ENCODE peak calls at places on chromosomes 7 and 10, in five cellular contexts. E is astrocyte of the spinal cord, C is fibroblast of pulmonary artery, I is SJSA1, Q is ascending aorta. A is an unnamed sample.

GRCh38 chr7:6655636-6656385 is 18.7 kb downstream of the ZNF316 start:
- DNase-seq in I (no peak), C (no peak), E (no peak), Q (no peak), A (no peak)

GRCh38 chr7:761631-762030 is 34.5 kb upstream of the PRKAR1B start:
- DNase-seq in I (no peak), Q (no peak), C (no peak), E (no peak), A (no peak)

GRCh38 chr7:95906871-95907270 is 134.5 kb downstream of the DYNC1I1 start:
- DNase-seq in C (no peak), I (no peak), Q (no peak), E (no peak), A (no peak)

GRCh38 chr7:151792011-151792410 is 84.9 kb downstream of the PRKAG2 start:
- DNase-seq in C (no peak), E (no peak), Q (no peak), I (no peak), A (no peak)

GRCh38 chr10:6917125-6917524 is 337.0 kb upstream of the PRKCQ start:
- DNase-seq in I (no peak), C (no peak), Q (no peak), E (no peak), A (no peak)

GRCh38 chr7:78280276-78280675 is 481.7 kb downstream of the PHTF2 start:
- DNase-seq in I (no peak), E (no peak), Q (no peak), C (no peak), A (no peak)

GRCh38 chr10:8726666-8727065 is 672.2 kb downstream of the GATA3 start:
- DNase-seq in I (no peak), Q (no peak), C (no peak), E (no peak), A (no peak)

GRCh38 chr10:72081772-72082590 is 6.4 kb downstream of the SPOCK2 start:
- DNase-seq in Q (no peak), E (no peak), I (no peak), C (no peak), A (peak; percentile 68)

GRCh38 chr10:47374611-47375536 is 9.2 kb downstream of the ZNF488 start:
- DNase-seq in Q (no peak), C (peak; percentile 43), I (no peak), E (peak; percentile 50), A (no peak)

GRCh38 chr7:28853150-28853549 is 105.0 kb downstream of the TRIL start:
- DNase-seq in Q (no peak), I (no peak), C (no peak), E (no peak), A (no peak)

GRCh38 chr10:75956624-75957023 is 525.2 kb downstream of the LRMDA start:
- DNase-seq in E (peak; percentile 10), C (no peak), I (no peak), Q (no peak), A (no peak)

GRCh38 chr7:100132697-100133137 is 6.0 kb downstream of the MBLAC1 start:
- DNase-seq in I (peak; percentile 57), E (peak; percentile 55), Q (no peak), C (peak; percentile 76), A (peak; percentile 42)

GRCh38 chr7:149766215-149766614 is 7.2 kb downstream of the ZNF467 start:
- DNase-seq in C (no peak), Q (no peak), E (no peak), I (no peak), A (no peak)

GRCh38 chr7:149764481-149765398 is 8.6 kb downstream of the ZNF467 start:
- DNase-seq in Q (no peak), I (no peak), C (no peak), E (no peak), A (no peak)

GRCh38 chr7:149767068-149767467 is 6.3 kb downstream of the ZNF467 start:
- DNase-seq in E (no peak), Q (no peak), I (no peak), C (no peak), A (no peak)

GRCh38 chr7:149763563-149764240 is 9.7 kb downstream of the ZNF467 start:
- DNase-seq in E (no peak), C (no peak), I (no peak), Q (no peak), A (no peak)

GRCh38 chr7:149765399-149766121 is 7.8 kb downstream of the ZNF467 start:
- DNase-seq in C (no peak), I (no peak), E (no peak), Q (no peak), A (no peak)
- H3K4me3 ChIP-seq in C (no peak overlapping the region), I (no peak overlapping the region), E (no peak overlapping the region), Q (no peak overlapping the region), A (no peak overlapping the region)

DNA sequence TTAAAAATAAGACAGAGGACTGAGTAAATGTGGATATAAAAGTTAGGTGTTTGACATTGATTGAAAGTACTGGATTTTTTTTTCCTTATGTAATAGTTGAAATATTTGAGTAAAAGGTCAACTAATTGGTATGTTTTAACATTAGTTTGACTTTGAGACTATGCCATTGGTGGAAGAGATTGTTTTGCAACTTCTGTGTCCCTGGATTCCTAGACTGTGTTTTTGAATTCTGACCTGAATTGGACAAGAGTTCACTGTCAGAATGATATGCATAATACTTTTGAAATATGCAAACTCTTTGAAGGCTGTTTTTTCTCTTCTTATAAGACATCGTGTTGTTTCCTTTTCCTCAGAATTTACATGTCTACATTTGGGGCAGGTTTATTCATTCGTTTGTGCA is 48.9 kb downstream of the AGK start:
- DNase-seq in I (no peak), Q (no peak), E (no peak), C (no peak), A (no peak)
- H3K4me3 ChIP-seq in I (no peak overlapping the region), Q (no peak overlapping the region), E (no peak overlapping the region), C (no peak overlapping the region), A (no peak overlapping the region)

GRCh38 chr10:79138449-79139123 is 69.8 kb downstream of the ZMIZ1 start:
- DNase-seq in Q (no peak), C (no peak), I (no peak), E (no peak), A (no peak)
- H3K4me3 ChIP-seq in Q (no peak overlapping the region), C (no peak overlapping the region), I (no peak overlapping the region), E (no peak overlapping the region), A (no peak overlapping the region)

GRCh38 chr10:15588635-15589081 is 131.1 kb downstream of the ITGA8 start:
- DNase-seq in I (no peak), E (no peak), Q (no peak), C (peak; percentile 0), A (no peak)
- H3K4me3 ChIP-seq in I (no peak overlapping the region), E (no peak overlapping the region), Q (no peak overlapping the region), C (no peak overlapping the region), A (no peak overlapping the region)

DNA sequence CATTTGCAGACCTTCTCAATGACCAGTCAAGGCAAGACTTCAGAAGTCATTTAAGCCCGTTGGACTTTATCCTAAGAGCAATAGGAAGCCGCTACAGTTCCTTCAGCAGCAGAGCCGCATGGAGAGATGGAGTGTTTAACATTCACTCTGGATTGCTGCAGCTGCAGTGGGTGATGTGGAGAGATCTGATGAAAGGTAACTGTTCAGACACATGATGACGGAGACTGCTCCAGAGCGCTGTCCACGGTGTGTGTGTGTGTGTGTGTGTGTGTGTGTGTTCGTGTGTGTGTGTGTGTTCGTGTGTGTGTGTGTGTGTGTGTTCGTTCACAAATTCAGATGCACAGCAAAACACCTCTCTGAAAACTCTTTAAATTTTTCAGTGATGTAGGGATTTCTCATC is 37.0 kb downstream of the SEC61G start:
- DNase-seq in E (no peak), C (no peak), Q (no peak), I (no peak), A (no peak)
- H3K4me3 ChIP-seq in E (no peak overlapping the region), C (no peak overlapping the region), Q (no peak overlapping the region), I (no peak overlapping the region), A (no peak overlapping the region)

GRCh38 chr7:47405921-47406765 is 175.8 kb downstream of the TNS3 start:
- DNase-seq in Q (no peak), C (peak; percentile 27), E (peak; percentile 62), I (peak; percentile 70), A (peak; percentile 95)
- H3K4me3 ChIP-seq in Q (peak overlapping the region; percentile 26), C (no peak overlapping the region), E (no peak overlapping the region), I (no peak overlapping the region), A (no peak overlapping the region)

GRCh38 chr7:2609001-2609411 is 22.8 kb upstream of the TTYH3 start:
- DNase-seq in E (peak; percentile 45), Q (no peak), I (no peak), C (peak; percentile 67), A (no peak)
- H3K4me3 ChIP-seq in E (no peak overlapping the region), Q (peak overlapping the region; percentile 9), I (no peak overlapping the region), C (no peak overlapping the region), A (no peak overlapping the region)

GRCh38 chr10:52308251-52309031 is 5.6 kb upstream of the DKK1 start:
- DNase-seq in C (peak; percentile 88), I (peak; percentile 60), Q (no peak), E (peak; percentile 82), A (peak; percentile 43)
- H3K4me3 ChIP-seq in C (peak overlapping the region; percentile 60), I (no peak overlapping the region), Q (peak overlapping the region; percentile 63), E (peak overlapping the region; percentile 50), A (no peak overlapping the region)

DNA sequence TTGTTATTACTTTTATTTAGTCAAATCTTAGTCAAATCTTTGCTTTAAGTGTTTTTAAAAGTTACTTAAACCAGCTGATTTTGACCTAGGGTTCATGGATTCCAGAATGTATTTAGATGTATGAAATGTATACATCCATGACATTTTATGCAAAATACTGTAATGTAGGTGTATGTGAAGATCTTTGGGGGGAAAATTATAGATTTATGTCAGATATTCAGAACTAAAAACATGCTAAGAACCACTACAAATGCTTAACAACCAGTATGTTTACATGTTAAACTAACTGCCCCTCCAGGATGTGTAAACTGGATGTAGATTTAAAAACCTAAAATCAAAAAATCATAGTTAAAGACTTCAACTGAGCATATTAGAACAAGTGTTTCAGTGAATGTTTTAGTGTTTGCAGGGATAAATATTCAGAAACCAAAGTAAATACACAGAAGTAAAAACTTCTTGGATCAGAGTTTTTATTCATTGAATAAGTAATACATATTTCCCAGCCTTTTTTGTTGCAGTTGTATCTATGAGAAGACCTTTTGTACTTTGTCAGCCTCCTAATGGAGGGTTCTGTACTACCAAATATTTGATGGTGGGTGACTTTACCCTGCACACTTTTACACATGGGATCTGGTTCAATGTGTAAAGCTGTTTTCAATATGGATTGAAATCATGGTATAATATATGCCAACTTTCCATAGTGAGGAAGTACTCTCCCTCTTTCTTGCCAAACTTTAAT is 3.9 kb downstream of the CPED1 start:
- DNase-seq in C (no peak), Q (no peak), E (peak; percentile 5), I (no peak), A (no peak)
- H3K4me3 ChIP-seq in C (peak overlapping the region; percentile 64), Q (peak overlapping the region; percentile 68), E (peak overlapping the region; percentile 58), I (peak overlapping the region; percentile 43), A (no peak overlapping the region)